ENCODE peak calls at places on chromosomes 7 and 10, in four cellular contexts. Y, F, K and B are unnamed samples.

GRCh38 chr7:771241-772004 is 44.3 kb upstream of the PRKAR1B start:
- DNase-seq in Y (no peak), F (no peak), K (no peak), B (no peak)

GRCh38 chr10:59240581-59241183 is 64.2 kb downstream of the PHYHIPL start:
- DNase-seq in Y (no peak), F (peak), K (peak), B (no peak)

GRCh38 chr10:116861796-116862195 is 12.5 kb downstream of the ENO4 start:
- DNase-seq in Y (no peak), F (no peak), K (no peak), B (no peak)

GRCh38 chr10:75396861-75397570 is 4.5 kb downstream of the ZNF503 start:
- DNase-seq in Y (no peak), F (no peak), K (no peak), B (peak)

GRCh38 chr10:103238506-103239252 is 7.0 kb upstream of the RPEL1 start:
- DNase-seq in Y (no peak), F (peak), K (no peak), B (peak)

GRCh38 chr7:99806839-99807478 is 20.9 kb upstream of the CYP3A43 start:
- DNase-seq in Y (no peak), F (no peak), K (no peak), B (no peak)

GRCh38 chr7:22444181-22444966 is 55.6 kb downstream of the STEAP1B start:
- DNase-seq in Y (no peak), F (no peak), K (peak), B (peak)

GRCh38 chr7:91165846-91166230 is 98.4 kb upstream of the FZD1 start:
- DNase-seq in Y (no peak), F (no peak), K (no peak), B (no peak)

GRCh38 chr7:151342811-151343210 is 1.2 kb downstream of the NUB1 start:
- DNase-seq in Y (peak), F (no peak), K (no peak), B (no peak)

GRCh38 chr10:49123981-49124920 is 8.9 kb upstream of the VSTM4 start:
- DNase-seq in Y (no peak), F (no peak), K (no peak), B (no peak)

GRCh38 chr7:139647085-139647484 is 123.6 kb downstream of the CLEC2L start:
- DNase-seq in Y (no peak), F (no peak), K (peak), B (no peak)

GRCh38 chr7:11615163-11615562 is 216.8 kb downstream of the THSD7A start:
- DNase-seq in Y (no peak), F (no peak), K (peak), B (no peak)

GRCh38 chr7:938546-939185 is 15.8 kb downstream of the ADAP1 start:
- DNase-seq in Y (no peak), F (no peak), K (no peak), B (no peak)

GRCh38 chr10:21517134-21517982 is 8.1 kb downstream of the SKIDA1 start:
- DNase-seq in Y (no peak), F (peak), K (peak), B (peak)

GRCh38 chr10:131514454-131514853 is 202.9 kb upstream of the TCERG1L start:
- DNase-seq in Y (no peak), F (no peak), K (no peak), B (no peak)

GRCh38 chr10:930415-931325 is 835 bp downstream of the LARP4B start:
- DNase-seq in Y (peak), F (peak), K (no peak), B (peak)

GRCh38 chr7:99997545-99998137 is 17.8 kb upstream of the ZKSCAN1 start:
- DNase-seq in Y (peak), F (peak), K (peak), B (no peak)

GRCh38 chr7:134059921-134060320 is 67.2 kb upstream of the LRGUK start:
- DNase-seq in Y (no peak), F (no peak), K (no peak), B (no peak)

GRCh38 chr7:43869898-43870240 is 552 bp upstream of the MRPS24 start:
- DNase-seq in Y (no peak), F (peak), K (peak), B (peak)

GRCh38 chr10:51471271-51471670 is 228.1 kb downstream of the CSTF2T start:
- DNase-seq in Y (no peak), F (no peak), K (no peak), B (no peak)

GRCh38 chr7:28891192-28891872 is 66.8 kb downstream of the TRIL start:
- DNase-seq in Y (no peak), F (no peak), K (no peak), B (no peak)

GRCh38 chr7:40937879-40938278 is 765.0 kb downstream of the INHBA start:
- DNase-seq in Y (no peak), F (no peak), K (no peak), B (peak)

GRCh38 chr7:37987732-37988131 is 67.3 kb downstream of the EPDR1 start:
- DNase-seq in Y (no peak), F (peak), K (no peak), B (no peak)

GRCh38 chr7:40156988-40157387 is 22.2 kb downstream of the SUGCT start:
- DNase-seq in Y (no peak), F (no peak), K (no peak), B (no peak)